ENCODE peak calls at places on chromosome 3, in nine cellular contexts. X is osteocyte, I is psoas muscle, G is AG04450, W is heart left ventricle, N is endothelial cell, Q is choroid plexus epithelial cell, K is IMR-90, P is cardiac fibroblast. Y is an unnamed sample.
A peak's percentile ranks its signal among the peaks of the same experiment; 100 is the strongest.

GRCh38 chr3:119365418-119365817 is 71.2 kb downstream of the ARHGAP31 start:
- DNase-seq in X (no peak), I (no peak), G (no peak), W (no peak), N (no peak), Q (no peak), K (no peak), P (no peak), Y (no peak)

GRCh38 chr3:71881041-71881440 is 96.1 kb upstream of the PROK2 start:
- DNase-seq in X (no peak), I (no peak), G (no peak), W (no peak), N (no peak), Q (no peak), K (no peak), P (no peak), Y (no peak)

GRCh38 chr3:119763466-119763865 is 18.4 kb upstream of the NR1I2 start:
- DNase-seq in X (no peak), I (no peak), G (no peak), W (no peak), N (no peak), Q (no peak), K (no peak), P (no peak), Y (no peak)

GRCh38 chr3:114221165-114221880 is 16.1 kb downstream of the ZNF80 start:
- DNase-seq in X (no peak), I (no peak), G (no peak), W (no peak), N (no peak), Q (peak; percentile 19), K (no peak), P (peak; percentile 91), Y (no peak)

GRCh38 chr3:50205719-50206276 is 727 bp downstream of the SLC38A3 start:
- DNase-seq in X (no peak), I (peak; percentile 81), G (no peak), W (peak; percentile 68), N (peak; percentile 32), Q (peak; percentile 24), K (no peak), P (no peak), Y (no peak)

GRCh38 chr3:71813704-71814103 is 28.8 kb upstream of the PROK2 start:
- DNase-seq in X (no peak), I (no peak), G (no peak), W (no peak), N (no peak), Q (no peak), K (no peak), P (no peak), Y (no peak)

GRCh38 chr3:156741935-156742334 is 67.5 kb downstream of the TIPARP start:
- DNase-seq in X (no peak), I (no peak), G (no peak), W (no peak), N (no peak), Q (no peak), K (no peak), P (no peak), Y (no peak)

GRCh38 chr3:30604566-30604965 is 1.8 kb upstream of the TGFBR2 start:
- DNase-seq in X (no peak), I (no peak), G (no peak), W (no peak), N (no peak), Q (no peak), K (no peak), P (no peak), Y (no peak)

GRCh38 chr3:28317438-28318022 is 31.0 kb upstream of the ZCWPW2 start:
- DNase-seq in X (no peak), I (no peak), G (no peak), W (no peak), N (peak; percentile 35), Q (peak; percentile 75), K (peak; percentile 38), P (peak; percentile 60), Y (peak; percentile 9)
- TF ChIP-seq CTCF in X (peak; percentile 57), I (peak; percentile 49), G (peak; percentile 65), W (peak; percentile 67), N (peak; percentile 57), Q (peak; percentile 78), K (peak; percentile 52), P (peak; percentile 68), Y (peak; percentile 47)

GRCh38 chr3:52176951-52177700 is 20.8 kb upstream of the ALAS1 start:
- DNase-seq in X (no peak), I (peak; percentile 17), G (no peak), W (no peak), N (no peak), Q (no peak), K (no peak), P (no peak), Y (no peak)

GRCh38 chr3:52178537-52178936 is 19.4 kb upstream of the ALAS1 start:
- DNase-seq in X (no peak), I (no peak), G (no peak), W (no peak), N (no peak), Q (no peak), K (no peak), P (no peak), Y (no peak)

GRCh38 chr3:52175416-52176187 is 21.4 kb upstream of the POC1A start:
- DNase-seq in X (no peak), I (peak; percentile 22), G (no peak), W (no peak), N (no peak), Q (no peak), K (no peak), P (no peak), Y (no peak)

GRCh38 chr3:52176188-52176752 is 21.7 kb upstream of the ALAS1 start:
- DNase-seq in X (no peak), I (peak; percentile 18), G (no peak), W (no peak), N (no peak), Q (no peak), K (no peak), P (no peak), Y (no peak)

GRCh38 chr3:52177701-52178042 is 20.3 kb upstream of the ALAS1 start:
- DNase-seq in X (no peak), I (peak; percentile 17), G (no peak), W (no peak), N (no peak), Q (no peak), K (no peak), P (no peak), Y (no peak)
- TF ChIP-seq CTCF in X (no peak), I (no peak), G (no peak), W (no peak), N (no peak), Q (no peak), K (no peak), P (no peak), Y (no peak)

DNA sequence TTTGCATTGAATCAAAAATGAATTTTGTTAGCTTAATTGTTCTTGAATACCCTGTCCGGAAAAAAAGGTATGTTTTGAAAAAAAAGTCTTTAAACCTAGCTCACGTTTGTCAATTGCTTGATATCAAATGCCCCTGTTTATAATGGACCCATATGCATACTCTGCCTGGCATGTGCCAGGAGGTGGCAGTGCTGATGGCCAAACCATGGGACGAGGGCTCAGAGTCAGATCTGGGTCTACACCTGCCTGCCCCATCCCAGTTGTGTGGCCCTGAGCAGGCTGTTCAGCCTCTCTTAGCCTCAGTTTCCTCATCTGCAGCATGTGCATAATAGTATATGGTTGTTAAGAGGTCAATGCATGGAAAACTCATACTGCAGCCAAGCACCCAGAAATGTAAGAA is 38.8 kb downstream of the PRKCD start:
- DNase-seq in X (no peak), I (no peak), G (no peak), W (no peak), N (no peak), Q (no peak), K (no peak), P (no peak), Y (no peak)
- TF ChIP-seq CTCF in X (peak; percentile 31), I (no peak), G (no peak), W (no peak), N (no peak), Q (no peak), K (peak; percentile 9), P (no peak), Y (no peak)

GRCh38 chr3:5038243-5038642 is 59.0 kb downstream of the BHLHE40 start:
- DNase-seq in X (no peak), I (no peak), G (no peak), W (no peak), N (no peak), Q (peak; percentile 58), K (no peak), P (no peak), Y (no peak)
- TF ChIP-seq CTCF in X (no peak), I (no peak), G (no peak), W (no peak), N (no peak), Q (peak; percentile 21), K (no peak), P (no peak), Y (no peak)

GRCh38 chr3:153026026-153026425 is 136.0 kb upstream of the RAP2B start:
- DNase-seq in X (no peak), I (no peak), G (no peak), W (no peak), N (no peak), Q (peak; percentile 73), K (peak; percentile 52), P (peak; percentile 68), Y (peak; percentile 24)
- TF ChIP-seq CTCF in X (peak; percentile 72), I (peak; percentile 40), G (peak; percentile 64), W (peak; percentile 71), N (peak; percentile 88), Q (peak; percentile 60), K (peak; percentile 79), P (peak; percentile 45), Y (peak; percentile 14)

GRCh38 chr3:73681610-73682009 is 56.9 kb upstream of the PDZRN3 start:
- DNase-seq in X (no peak), I (no peak), G (peak; percentile 27), W (no peak), N (no peak), Q (peak; percentile 30), K (peak; percentile 85), P (peak; percentile 46), Y (no peak)

GRCh38 chr3:73680696-73681095 is 56.0 kb upstream of the PDZRN3 start:
- DNase-seq in X (no peak), I (no peak), G (no peak), W (no peak), N (no peak), Q (peak; percentile 17), K (no peak), P (no peak), Y (no peak)

GRCh38 chr3:73685061-73685460 is 60.3 kb upstream of the PDZRN3 start:
- DNase-seq in X (no peak), I (no peak), G (no peak), W (no peak), N (no peak), Q (no peak), K (no peak), P (no peak), Y (no peak)

GRCh38 chr3:73683706-73684105 is 59.0 kb upstream of the PDZRN3 start:
- DNase-seq in X (no peak), I (no peak), G (no peak), W (no peak), N (no peak), Q (no peak), K (no peak), P (no peak), Y (no peak)

GRCh38 chr3:73681198-73681597 is 56.5 kb upstream of the PDZRN3 start:
- DNase-seq in X (no peak), I (no peak), G (no peak), W (no peak), N (no peak), Q (no peak), K (no peak), P (no peak), Y (no peak)
- TF ChIP-seq CTCF in X (no peak), I (no peak), G (no peak), W (no peak), N (no peak), Q (no peak), K (no peak), P (no peak), Y (no peak)

Y was measured in GM13976.